ENCODE peak calls at places on chromosomes 11 and 22, in seven cellular contexts. E is breast epithelium, C is lower lobe of right lung, N is heart left ventricle, Y is fibroblast of pulmonary artery, J is stomach, H is right atrium auricular region. A is an unnamed sample.

GRCh38 chr11:2217211-2218081 is 45.8 kb upstream of the TH start:
- DNase-seq in Y (no peak), C (peak), H (no peak), J (no peak), N (no peak), E (peak), A (no peak)

GRCh38 chr11:119370486-119371046 is 10.9 kb downstream of the USP2 start:
- DNase-seq in J (no peak), C (no peak), H (no peak), E (no peak), N (peak), Y (no peak), A (peak)

GRCh38 chr22:49094151-49094550 is 733.5 kb downstream of the BRD1 start:
- DNase-seq in C (peak), Y (no peak), N (no peak), H (no peak), J (no peak), E (no peak), A (no peak)

GRCh38 chr22:19088866-19089595 is 33.2 kb downstream of the DGCR2 start:
- DNase-seq in E (no peak), Y (no peak), C (no peak), N (no peak), H (no peak), J (no peak), A (no peak)

GRCh38 chr11:2319791-2320481 is 18.1 kb downstream of the TSPAN32 start:
- DNase-seq in J (peak), E (no peak), N (no peak), C (no peak), H (no peak), Y (no peak), A (no peak)

GRCh38 chr11:94669032-94669431 is 99.1 kb upstream of the AMOTL1 start:
- DNase-seq in E (no peak), J (no peak), H (no peak), N (no peak), C (no peak), Y (no peak), A (no peak)

GRCh38 chr11:67032830-67033555 is 10.1 kb downstream of the SYT12 start:
- DNase-seq in C (no peak), E (peak), Y (peak), H (peak), N (no peak), J (no peak), A (no peak)

GRCh38 chr11:114172871-114173444 is 113.4 kb downstream of the ZBTB16 start:
- DNase-seq in N (peak), Y (no peak), J (no peak), C (no peak), E (no peak), H (peak), A (no peak)

GRCh38 chr22:38338772-38339379 is 21.6 kb upstream of the CSNK1E start:
- DNase-seq in Y (no peak), N (no peak), E (no peak), H (no peak), C (peak), J (no peak), A (no peak)

GRCh38 chr11:65491614-65492386 is 7.0 kb upstream of the MALAT1 start:
- DNase-seq in C (peak), E (peak), Y (peak), H (peak), J (peak), N (peak), A (peak)

GRCh38 chr11:62057069-62057468 is 66.7 kb upstream of the INCENP start:
- DNase-seq in H (no peak), Y (no peak), N (no peak), C (no peak), J (no peak), E (no peak), A (no peak)

GRCh38 chr11:129944696-129945095 is 49.3 kb upstream of the NFRKB start:
- DNase-seq in Y (no peak), J (no peak), N (no peak), H (no peak), C (no peak), E (no peak), A (no peak)

GRCh38 chr11:639324-639977 is 2.4 kb downstream of the DRD4 start:
- DNase-seq in Y (no peak), E (no peak), J (no peak), C (no peak), H (no peak), N (no peak), A (no peak)

GRCh38 chr11:75342966-75343870 is 8.2 kb downstream of the ARRB1 start:
- DNase-seq in C (peak), Y (peak), E (peak), H (no peak), J (peak), N (peak), A (no peak)

GRCh38 chr11:69391192-69392103 is 90.0 kb upstream of the LINC01488 start:
- DNase-seq in H (no peak), J (no peak), C (no peak), N (no peak), E (no peak), Y (no peak), A (peak)

GRCh38 chr11:117821431-117821830 is 3.1 kb downstream of the FXYD2 start:
- DNase-seq in N (no peak), H (no peak), Y (no peak), C (no peak), E (no peak), J (no peak), A (no peak)

GRCh38 chr11:119702261-119702591 is 26.8 kb downstream of the NECTIN1 start:
- DNase-seq in H (no peak), E (no peak), Y (no peak), N (no peak), C (no peak), J (no peak), A (no peak)

DNA sequence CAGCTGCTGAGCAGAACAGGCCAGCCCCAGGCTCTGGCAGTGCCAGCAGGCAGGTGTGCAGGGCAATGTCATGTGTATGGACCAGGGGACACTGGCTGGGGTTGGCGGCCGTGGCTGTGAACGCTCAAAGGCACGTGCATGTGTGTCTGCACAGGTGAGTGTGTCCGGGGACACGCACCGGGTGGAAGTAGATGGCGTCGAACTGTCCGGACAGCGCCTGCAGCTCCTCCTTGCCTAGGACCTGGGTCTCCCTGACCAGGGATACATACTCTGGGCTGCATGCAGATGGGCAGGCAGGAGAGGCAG is 863 bp downstream of the HDAC10 start:
- DNase-seq in N (no peak), E (no peak), H (no peak), J (no peak), Y (no peak), C (no peak), A (no peak)
- H3K4me3 ChIP-seq in N (peak), E (peak), H (peak), J (peak), Y (peak), C (peak), A (no peak)

DNA sequence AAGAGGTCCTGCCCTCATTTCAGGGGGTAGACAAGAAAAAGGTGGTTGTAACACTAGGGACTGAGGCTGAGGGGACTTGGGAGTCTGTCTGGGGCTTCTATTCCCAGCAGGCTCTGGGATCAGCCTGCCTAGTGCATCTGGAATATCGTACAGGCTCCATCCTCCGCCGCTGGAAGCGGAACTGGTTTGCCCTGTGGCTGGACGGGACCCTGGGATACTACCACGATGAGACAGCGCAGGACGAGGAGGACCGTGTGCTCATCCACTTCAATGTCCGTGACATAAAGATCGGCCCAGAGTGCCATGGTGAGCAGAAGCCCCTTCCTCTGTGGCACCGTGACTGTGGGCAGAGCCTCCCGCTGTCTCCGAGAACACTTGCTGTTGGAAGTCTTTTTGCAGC is 4.0 kb downstream of the PLEKHB1 start:
- DNase-seq in J (no peak), H (no peak), Y (no peak), N (no peak), C (no peak), E (no peak), A (no peak)
- TF ChIP-seq CTCF in J (no peak), H (no peak), Y (no peak), N (no peak), C (no peak), E (no peak), A (no peak)

GRCh38 chr11:3927129-3927796 is 71.8 kb downstream of the STIM1 start:
- DNase-seq in C (no peak), Y (no peak), H (no peak), E (no peak), N (no peak), J (no peak), A (no peak)

GRCh38 chr11:3932698-3933097 is 77.2 kb downstream of the STIM1 start:
- DNase-seq in E (no peak), Y (no peak), N (no peak), H (no peak), C (no peak), J (no peak), A (no peak)

GRCh38 chr11:3929689-3930088 is 74.2 kb downstream of the STIM1 start:
- DNase-seq in H (no peak), E (no peak), J (no peak), Y (no peak), N (peak), C (no peak), A (peak)

GRCh38 chr11:3926458-3927095 is 71.1 kb downstream of the STIM1 start:
- DNase-seq in E (no peak), H (no peak), C (no peak), Y (no peak), N (no peak), J (no peak), A (no peak)

GRCh38 chr11:3929232-3929631 is 73.8 kb downstream of the STIM1 start:
- DNase-seq in J (no peak), H (no peak), Y (no peak), N (no peak), E (no peak), C (no peak), A (peak)
- H3K4me3 ChIP-seq in J (no peak), H (no peak), Y (no peak), N (no peak), E (no peak), C (no peak), A (no peak)

GRCh38 chr22:41822289-41823057 is 10.4 kb upstream of the SREBF2 start:
- DNase-seq in C (no peak), N (no peak), J (no peak), H (no peak), E (no peak), Y (peak), A (no peak)
- TF ChIP-seq CTCF in C (peak), N (peak), J (peak), H (peak), E (peak), Y (peak), A (peak)

GRCh38 chr11:9616042-9616640 is 42.7 kb downstream of the WEE1 start:
- DNase-seq in Y (no peak), E (no peak), N (no peak), H (no peak), J (no peak), C (no peak), A (no peak)
- H3K4me3 ChIP-seq in Y (no peak), E (no peak), N (no peak), H (no peak), J (no peak), C (no peak), A (no peak)

DNA sequence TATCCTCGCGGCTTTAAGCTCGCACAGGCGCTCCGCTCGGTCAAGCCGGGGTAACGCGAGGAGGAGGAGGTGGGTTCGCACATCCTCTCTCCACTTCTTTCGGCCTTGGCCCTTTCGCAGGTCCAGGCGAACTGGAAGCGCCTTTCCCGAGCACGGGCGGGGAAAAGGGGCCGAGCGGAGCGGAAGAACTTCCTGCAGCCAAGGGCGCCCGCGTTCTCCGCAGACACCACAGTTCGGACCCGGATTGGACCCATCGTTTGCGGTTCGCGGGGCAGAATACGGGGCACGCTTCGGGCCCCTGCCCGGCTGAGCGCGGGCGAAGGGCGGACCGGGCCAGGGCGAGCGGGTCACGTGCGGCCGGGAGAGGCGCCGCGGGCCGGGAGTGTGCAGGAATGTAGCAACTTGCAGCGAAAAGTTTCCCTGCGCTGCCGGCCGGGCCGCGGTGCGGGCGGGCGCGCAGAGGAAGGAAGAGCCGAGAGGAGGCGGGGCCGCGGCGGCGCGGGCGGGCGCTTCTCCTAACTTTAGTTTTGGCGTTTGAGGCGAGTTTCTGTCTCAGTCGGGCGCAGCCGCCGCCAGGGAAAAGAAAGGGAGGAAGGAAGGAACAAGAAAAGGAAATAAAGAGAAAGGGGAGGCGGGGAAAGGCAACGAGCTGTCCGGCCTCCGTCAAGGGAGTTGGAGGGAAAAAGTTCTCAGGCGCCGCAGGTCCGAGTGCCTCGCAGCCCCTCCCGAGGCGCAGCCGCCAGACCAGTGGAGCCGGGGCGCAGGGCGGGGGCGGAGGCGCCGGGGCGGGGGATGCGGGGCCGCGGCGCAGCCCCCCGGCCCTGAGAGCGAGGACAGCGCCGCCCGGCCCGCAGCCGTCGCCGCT is at the start of gene YAP1:
- DNase-seq in J (peak), E (peak), C (peak), Y (peak), H (peak), N (peak), A (peak)
- TF ChIP-seq CTCF in J (no peak), E (peak), C (no peak), Y (no peak), H (no peak), N (no peak), A (no peak)

GRCh38 chr11:79229047-79229446 is 211.8 kb downstream of the TENM4 start:
- DNase-seq in J (no peak), N (no peak), C (no peak), E (no peak), H (no peak), Y (no peak), A (peak)
- H3K4me3 ChIP-seq in J (no peak), N (no peak), C (no peak), E (no peak), H (no peak), Y (no peak), A (no peak)

GRCh38 chr11:3810951-3811350 is 2.6 kb downstream of the PGAP2 start:
- DNase-seq in C (no peak), E (no peak), J (no peak), N (peak), Y (no peak), H (no peak), A (no peak)

GRCh38 chr11:3807856-3808845 is at the start of gene PGAP2:
- DNase-seq in C (peak), Y (peak), E (peak), H (peak), N (peak), J (peak), A (peak)

GRCh38 chr11:3810446-3810845 is 2.1 kb downstream of the PGAP2 start:
- DNase-seq in H (no peak), N (no peak), J (no peak), Y (no peak), C (no peak), E (no peak), A (no peak)

GRCh38 chr11:3809624-3809928 is 1.2 kb downstream of the PGAP2 start:
- DNase-seq in N (no peak), J (no peak), H (no peak), Y (no peak), C (no peak), E (no peak), A (no peak)

GRCh38 chr11:3808846-3809623 is 675 bp downstream of the PGAP2 start:
- DNase-seq in H (no peak), C (no peak), N (no peak), Y (peak), J (peak), E (no peak), A (peak)
- TF ChIP-seq CTCF in H (peak), C (peak), N (no peak), Y (peak), J (peak), E (peak), A (no peak)

GRCh38 chr11:57424802-57425564 is 1.9 kb downstream of the SLC43A3 start:
- DNase-seq in C (peak), J (peak), E (peak), H (peak), N (peak), Y (peak), A (peak)

GRCh38 chr11:57422669-57423068 is 4.3 kb downstream of the SLC43A3 start:
- DNase-seq in C (no peak), E (no peak), Y (no peak), J (no peak), H (no peak), N (no peak), A (no peak)

GRCh38 chr11:57426439-57426753 is 525 bp downstream of the SLC43A3 start:
- DNase-seq in H (no peak), C (no peak), E (no peak), Y (no peak), N (no peak), J (no peak), A (no peak)

GRCh38 chr11:57425565-57426438 is 1.1 kb downstream of the SLC43A3 start:
- DNase-seq in Y (peak), H (peak), C (peak), N (peak), J (peak), E (peak), A (peak)

DNA sequence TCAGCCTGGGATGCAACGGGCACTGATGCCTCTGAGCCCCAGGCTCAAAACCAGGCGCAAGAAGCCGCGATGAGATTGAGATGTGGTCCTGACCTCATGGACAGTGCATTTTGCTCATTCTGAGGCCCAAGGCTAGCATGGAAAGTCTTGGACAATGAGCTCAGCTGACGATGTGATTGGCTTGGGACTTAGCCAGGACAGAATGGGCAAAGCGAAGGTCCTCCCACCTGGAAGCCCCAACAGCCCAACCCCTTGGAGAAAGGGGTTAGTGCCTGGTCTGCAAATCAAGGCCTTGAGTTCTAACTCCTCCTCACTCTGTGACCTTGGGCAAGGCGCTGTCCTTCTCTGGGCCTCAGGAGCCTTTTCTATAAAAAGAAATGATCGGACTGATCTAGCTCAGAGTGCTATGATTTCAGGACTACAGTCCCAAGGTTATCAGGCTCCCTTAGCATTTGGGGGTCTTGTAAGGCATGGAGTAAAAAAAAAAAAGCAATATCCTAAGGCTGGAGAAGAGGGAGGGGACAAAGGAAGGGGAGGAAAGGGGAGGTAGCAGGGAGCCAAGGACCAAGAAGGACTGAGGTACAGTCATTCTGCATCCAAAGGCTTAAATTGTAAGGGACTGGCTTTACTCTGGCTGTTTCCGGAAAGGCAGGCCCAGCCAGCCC is 2.7 kb downstream of the SLC43A3 start:
- DNase-seq in N (no peak), J (no peak), Y (peak), H (no peak), C (no peak), E (no peak), A (no peak)
- H3K4me3 ChIP-seq in N (no peak), J (no peak), Y (peak), H (no peak), C (peak), E (peak), A (no peak)